ENCODE peak calls at places on chromosome 9, in ten cellular contexts. V is omental fat pad; N is heart left ventricle; W is activated T-cell treated with anti-CD3 and anti-CD28 coated beads for 1 hour; P is NCI-H1092; R is Calu3; B is Right ventricle myocardium superior; J is GM13977; Z is naive B cell; S is CD8-positive, alpha-beta T cell. Q is an unnamed sample.

GRCh38 chr9:20698799-20699198 is 14.7 kb downstream of the FOCAD start:
- DNase-seq in V (no peak), N (no peak), W (no peak), P (no peak), R (no peak), B (no peak), J (no peak), Z (no peak), S (no peak), Q (no peak)

GRCh38 chr9:107176701-107177100 is 106.4 kb upstream of the RAD23B start:
- DNase-seq in V (no peak), N (no peak), W (no peak), P (no peak), R (no peak), B (no peak), J (no peak), Z (no peak), S (no peak), Q (peak; percentile 67)

GRCh38 chr9:121207371-121207940 is 5.8 kb upstream of the RAB14 start:
- DNase-seq in V (no peak), N (no peak), W (no peak), P (no peak), R (no peak), B (no peak), J (no peak), Z (peak; percentile 63), S (no peak), Q (no peak)

GRCh38 chr9:28032178-28032532 is 458.9 kb upstream of the C9orf72 start:
- DNase-seq in V (no peak), N (no peak), W (no peak), P (no peak), R (no peak), B (no peak), J (no peak), Z (no peak), S (no peak), Q (no peak)

GRCh38 chr9:28379082-28379481 is 805.8 kb upstream of the C9orf72 start:
- DNase-seq in V (no peak), N (no peak), W (no peak), P (no peak), R (no peak), B (no peak), J (no peak), Z (no peak), S (no peak), Q (no peak)

GRCh38 chr9:73981405-73981804 is 515.7 kb upstream of the RORB start:
- DNase-seq in V (no peak), N (no peak), W (no peak), P (no peak), R (no peak), B (no peak), J (no peak), Z (no peak), S (no peak), Q (no peak)

GRCh38 chr9:130779153-130779855 is 55.8 kb upstream of the ABL1 start:
- DNase-seq in V (no peak), N (no peak), W (no peak), P (no peak), R (no peak), B (no peak), J (no peak), Z (no peak), S (no peak), Q (peak; percentile 27)

GRCh38 chr9:121637441-121638222 is 13.8 kb upstream of the DAB2IP start:
- DNase-seq in V (no peak), N (no peak), W (no peak), P (no peak), R (no peak), B (no peak), J (no peak), Z (no peak), S (no peak), Q (peak; percentile 78)

GRCh38 chr9:18159254-18159653 is 314.7 kb upstream of the ADAMTSL1 start:
- DNase-seq in V (no peak), N (no peak), W (no peak), P (no peak), R (no peak), B (no peak), J (no peak), Z (no peak), S (no peak), Q (no peak)

GRCh38 chr9:100584951-100585350 is 7.1 kb downstream of the CAVIN4 start:
- DNase-seq in V (no peak), N (no peak), W (no peak), P (no peak), R (no peak), B (no peak), J (no peak), Z (no peak), S (no peak), Q (no peak)

GRCh38 chr9:129553277-129553676 is 67.6 kb downstream of the C9orf50 start:
- DNase-seq in V (no peak), N (peak; percentile 28), W (no peak), P (no peak), R (no peak), B (no peak), J (no peak), Z (no peak), S (no peak), Q (no peak)

GRCh38 chr9:105413486-105414068 is 34.3 kb upstream of the FSD1L start:
- DNase-seq in V (no peak), N (no peak), W (no peak), P (no peak), R (peak; percentile 14), B (no peak), J (no peak), Z (no peak), S (no peak), Q (peak; percentile 49)

GRCh38 chr9:37835821-37836220 is 35.2 kb downstream of the DCAF10 start:
- DNase-seq in V (no peak), N (no peak), W (no peak), P (no peak), R (no peak), B (no peak), J (no peak), Z (no peak), S (no peak), Q (no peak)

GRCh38 chr9:132166599-132166998 is 4.7 kb downstream of the NTNG2 start:
- DNase-seq in V (no peak), N (peak; percentile 27), W (no peak), P (no peak), R (no peak), B (no peak), J (no peak), Z (no peak), S (no peak), Q (no peak)

GRCh38 chr9:134564431-134565170 is 77.0 kb upstream of the COL5A1 start:
- DNase-seq in V (no peak), N (no peak), W (no peak), P (no peak), R (no peak), B (no peak), J (no peak), Z (no peak), S (no peak), Q (peak; percentile 83)

GRCh38 chr9:111959960-111960359 is 63.3 kb downstream of the UGCG start:
- DNase-seq in V (no peak), N (no peak), W (no peak), P (no peak), R (no peak), B (no peak), J (no peak), Z (no peak), S (no peak), Q (no peak)

GRCh38 chr9:91746904-91747303 is 203.1 kb downstream of the ROR2 start:
- DNase-seq in V (no peak), N (no peak), W (no peak), P (no peak), R (no peak), B (no peak), J (no peak), Z (no peak), S (no peak), Q (no peak)

GRCh38 chr9:116868212-116868611 is 181.1 kb downstream of the TRIM32 start:
- DNase-seq in V (no peak), N (no peak), W (no peak), P (no peak), R (peak; percentile 5), B (no peak), J (no peak), Z (no peak), S (no peak), Q (no peak)

GRCh38 chr9:2876726-2877125 is 32.8 kb upstream of the PUM3 start:
- DNase-seq in V (no peak), N (no peak), W (no peak), P (no peak), R (no peak), B (no peak), J (no peak), Z (no peak), S (no peak), Q (no peak)

GRCh38 chr9:90830977-90831376 is 29.4 kb downstream of the SYK start:
- DNase-seq in V (no peak), N (no peak), W (no peak), P (peak; percentile 93), R (no peak), B (no peak), J (no peak), Z (peak; percentile 84), S (no peak), Q (no peak)

GRCh38 chr9:127057970-127058644 is 64.3 kb downstream of the ANGPTL2 start:
- DNase-seq in V (no peak), N (no peak), W (no peak), P (no peak), R (no peak), B (peak; percentile 64), J (no peak), Z (no peak), S (no peak), Q (no peak)

GRCh38 chr9:37990404-37991015 is 78.5 kb downstream of the SHB start:
- DNase-seq in V (no peak), N (no peak), W (no peak), P (no peak), R (no peak), B (no peak), J (no peak), Z (no peak), S (no peak), Q (no peak)

GRCh38 chr9:70049236-70049635 is 5.6 kb downstream of the MAMDC2 start:
- DNase-seq in V (no peak), N (no peak), W (no peak), P (no peak), R (peak; percentile 48), B (peak; percentile 57), J (no peak), Z (no peak), S (no peak), Q (peak; percentile 51)

GRCh38 chr9:37471942-37472679 is 6.9 kb upstream of the ZBTB5 start:
- DNase-seq in V (no peak), N (no peak), W (no peak), P (no peak), R (no peak), B (no peak), J (no peak), Z (no peak), S (no peak), Q (peak; percentile 74)

GRCh38 chr9:84871983-84872382 is 202.5 kb downstream of the NTRK2 start:
- DNase-seq in V (no peak), N (no peak), W (no peak), P (no peak), R (no peak), B (no peak), J (no peak), Z (no peak), S (no peak), Q (no peak)

GRCh38 chr9:125989090-125989501 is 241.9 kb downstream of the PBX3 start:
- DNase-seq in V (no peak), N (no peak), W (no peak), P (no peak), R (no peak), B (no peak), J (no peak), Z (no peak), S (no peak), Q (no peak)

GRCh38 chr9:78010419-78010818 is 21.2 kb downstream of the GNAQ start:
- DNase-seq in V (no peak), N (no peak), W (no peak), P (no peak), R (no peak), B (no peak), J (no peak), Z (no peak), S (no peak), Q (no peak)

GRCh38 chr9:107600060-107600573 is 110.5 kb upstream of the KLF4 start:
- DNase-seq in V (no peak), N (no peak), W (no peak), P (no peak), R (no peak), B (no peak), J (no peak), Z (no peak), S (no peak), Q (no peak)